ENCODE peak calls at places on chromosomes 3 and 15, in nine cellular contexts. One of them, this sample, is unnamed.

GRCh38 chr3:83003917-83004316 is 1242.5 kb upstream of the GBE1 start:
- DNase-seq in psoas muscle: no peak
- DNase-seq in colonic mucosa: no peak
- DNase-seq in lower lobe of right lung: no peak
- DNase-seq in A549: no peak
- DNase-seq in tibial artery: no peak
- DNase-seq in stomach: no peak
- DNase-seq in lung: no peak
- DNase-seq in neural progenitor cell: peak; percentile 14
- DNase-seq in this sample: no peak

GRCh38 chr3:53075743-53076140 is 29.9 kb upstream of the SFMBT1 start:
- DNase-seq in psoas muscle: no peak
- DNase-seq in colonic mucosa: no peak
- DNase-seq in lower lobe of right lung: no peak
- DNase-seq in A549: no peak
- DNase-seq in tibial artery: peak; percentile 47
- DNase-seq in stomach: no peak
- DNase-seq in lung: no peak
- DNase-seq in neural progenitor cell: no peak
- DNase-seq in this sample: no peak

GRCh38 chr3:50267280-50267913 is 1.6 kb upstream of the SEMA3B start:
- DNase-seq in psoas muscle: peak; percentile 85
- DNase-seq in colonic mucosa: peak; percentile 81
- DNase-seq in lower lobe of right lung: peak; percentile 80
- DNase-seq in A549: no peak
- DNase-seq in tibial artery: peak; percentile 88
- DNase-seq in stomach: peak; percentile 87
- DNase-seq in lung: peak; percentile 76
- DNase-seq in neural progenitor cell: peak; percentile 52
- DNase-seq in this sample: no peak

GRCh38 chr3:72444642-72445223 is 403.5 kb downstream of the SHQ1 start:
- DNase-seq in psoas muscle: no peak
- DNase-seq in colonic mucosa: no peak
- DNase-seq in lower lobe of right lung: no peak
- DNase-seq in A549: no peak
- DNase-seq in tibial artery: no peak
- DNase-seq in stomach: no peak
- DNase-seq in lung: no peak
- DNase-seq in neural progenitor cell: no peak
- DNase-seq in this sample: no peak

GRCh38 chr3:183975981-183976662 is 41.6 kb downstream of the ABCC5 start:
- DNase-seq in psoas muscle: no peak
- DNase-seq in colonic mucosa: no peak
- DNase-seq in lower lobe of right lung: no peak
- DNase-seq in A549: peak; percentile 7
- DNase-seq in tibial artery: no peak
- DNase-seq in stomach: no peak
- DNase-seq in lung: no peak
- DNase-seq in neural progenitor cell: no peak
- DNase-seq in this sample: no peak

GRCh38 chr3:112471926-112472325 is 27.3 kb downstream of the BTLA start:
- DNase-seq in psoas muscle: no peak
- DNase-seq in colonic mucosa: no peak
- DNase-seq in lower lobe of right lung: no peak
- DNase-seq in A549: no peak
- DNase-seq in tibial artery: no peak
- DNase-seq in stomach: no peak
- DNase-seq in lung: no peak
- DNase-seq in neural progenitor cell: no peak
- DNase-seq in this sample: no peak

GRCh38 chr3:59884409-59884808 is 834.6 kb upstream of the CFAP20DC start:
- DNase-seq in psoas muscle: no peak
- DNase-seq in colonic mucosa: no peak
- DNase-seq in lower lobe of right lung: no peak
- DNase-seq in A549: no peak
- DNase-seq in tibial artery: no peak
- DNase-seq in stomach: no peak
- DNase-seq in lung: no peak
- DNase-seq in neural progenitor cell: no peak
- DNase-seq in this sample: no peak

GRCh38 chr3:76024640-76025039 is 239.3 kb upstream of the ZNF717 start:
- DNase-seq in psoas muscle: no peak
- DNase-seq in colonic mucosa: no peak
- DNase-seq in lower lobe of right lung: no peak
- DNase-seq in A549: peak; percentile 5
- DNase-seq in tibial artery: no peak
- DNase-seq in stomach: no peak
- DNase-seq in lung: no peak
- DNase-seq in neural progenitor cell: peak; percentile 36
- DNase-seq in this sample: no peak

GRCh38 chr3:22700876-22701275 is 502.3 kb upstream of the UBE2E2 start:
- DNase-seq in psoas muscle: no peak
- DNase-seq in colonic mucosa: no peak
- DNase-seq in lower lobe of right lung: no peak
- DNase-seq in A549: no peak
- DNase-seq in tibial artery: no peak
- DNase-seq in stomach: no peak
- DNase-seq in lung: no peak
- DNase-seq in neural progenitor cell: no peak
- DNase-seq in this sample: no peak

GRCh38 chr3:22704571-22705354 is 498.4 kb upstream of the UBE2E2 start:
- DNase-seq in psoas muscle: no peak
- DNase-seq in colonic mucosa: no peak
- DNase-seq in lower lobe of right lung: no peak
- DNase-seq in A549: no peak
- DNase-seq in tibial artery: no peak
- DNase-seq in stomach: no peak
- DNase-seq in lung: no peak
- DNase-seq in neural progenitor cell: peak; percentile 32
- DNase-seq in this sample: no peak
- TF ChIP-seq CTCF in psoas muscle: no peak
- TF ChIP-seq CTCF in colonic mucosa: no peak
- TF ChIP-seq CTCF in lower lobe of right lung: no peak
- TF ChIP-seq CTCF in A549: no peak
- TF ChIP-seq CTCF in tibial artery: no peak
- TF ChIP-seq CTCF in stomach: no peak
- TF ChIP-seq CTCF in lung: no peak
- TF ChIP-seq CTCF in neural progenitor cell: peak; percentile 22
- TF ChIP-seq CTCF in this sample: no peak

DNA sequence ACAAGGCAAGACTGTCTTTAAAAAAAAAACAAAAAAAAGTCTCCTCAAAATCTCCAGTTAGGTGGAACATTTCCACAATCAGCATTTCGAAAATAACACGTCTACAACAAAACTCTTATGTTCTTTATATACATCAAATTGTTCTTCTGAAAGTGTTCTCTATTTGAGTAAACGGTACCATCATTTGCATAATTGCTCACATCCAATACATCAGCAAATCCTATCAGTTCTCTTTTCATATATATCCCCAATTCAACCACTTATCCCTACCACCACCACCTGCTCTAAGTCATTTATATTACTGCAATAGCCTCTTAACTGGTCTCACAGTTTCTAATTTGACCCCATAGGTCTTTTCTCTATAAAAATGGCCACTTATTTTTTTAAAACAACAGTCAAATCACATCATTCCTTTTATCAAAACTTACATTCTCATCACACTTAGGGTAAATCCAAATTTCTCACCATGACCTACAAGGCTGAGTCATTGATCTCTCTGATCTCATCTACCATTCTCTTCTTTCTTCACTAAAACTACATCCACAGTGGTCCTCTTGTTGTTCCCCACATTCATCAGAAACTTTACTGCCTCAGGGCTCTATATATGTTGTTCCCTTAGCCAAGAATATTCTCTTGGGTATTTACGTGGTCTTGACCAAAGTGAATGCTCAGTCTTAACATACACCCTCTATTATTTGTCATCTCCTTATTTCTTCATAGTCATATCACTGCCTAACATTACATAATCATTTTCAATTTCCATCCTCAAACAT is 237.0 kb downstream of the SCAPER start:
- DNase-seq in psoas muscle: no peak
- DNase-seq in colonic mucosa: no peak
- DNase-seq in lower lobe of right lung: no peak
- DNase-seq in A549: no peak
- DNase-seq in tibial artery: no peak
- DNase-seq in stomach: no peak
- DNase-seq in lung: no peak
- DNase-seq in neural progenitor cell: no peak
- DNase-seq in this sample: no peak
- H3K4me1 ChIP-seq in psoas muscle: no peaks in the 10 kb centered on the region
- H3K4me1 ChIP-seq in colonic mucosa: no peaks in the 10 kb centered on the region
- H3K4me1 ChIP-seq in lower lobe of right lung: no peaks in the 10 kb centered on the region
- H3K4me1 ChIP-seq in A549: no peaks in the 10 kb centered on the region
- H3K4me1 ChIP-seq in tibial artery: no peaks in the 10 kb centered on the region
- H3K4me1 ChIP-seq in stomach: no peaks in the 10 kb centered on the region
- H3K4me1 ChIP-seq in lung: no peaks in the 10 kb centered on the region
- H3K4me1 ChIP-seq in neural progenitor cell: peaks cover 5% of the 10 kb centered on the region
- H3K4me1 ChIP-seq in this sample: no peaks in the 10 kb centered on the region

GRCh38 chr3:15241341-15241740 is 35.3 kb downstream of the CAPN7 start:
- DNase-seq in psoas muscle: peak; percentile 42
- DNase-seq in colonic mucosa: no peak
- DNase-seq in lower lobe of right lung: no peak
- DNase-seq in A549: peak; percentile 32
- DNase-seq in tibial artery: no peak
- DNase-seq in stomach: no peak
- DNase-seq in lung: no peak
- DNase-seq in neural progenitor cell: peak; percentile 45
- DNase-seq in this sample: peak; percentile 43
- TF ChIP-seq CTCF in psoas muscle: peak; percentile 22
- TF ChIP-seq CTCF in colonic mucosa: no peak
- TF ChIP-seq CTCF in lower lobe of right lung: peak; percentile 37
- TF ChIP-seq CTCF in A549: peak; percentile 23
- TF ChIP-seq CTCF in tibial artery: no peak
- TF ChIP-seq CTCF in stomach: no peak
- TF ChIP-seq CTCF in lung: no peak
- TF ChIP-seq CTCF in neural progenitor cell: peak; percentile 54
- TF ChIP-seq CTCF in this sample: no peak

DNA sequence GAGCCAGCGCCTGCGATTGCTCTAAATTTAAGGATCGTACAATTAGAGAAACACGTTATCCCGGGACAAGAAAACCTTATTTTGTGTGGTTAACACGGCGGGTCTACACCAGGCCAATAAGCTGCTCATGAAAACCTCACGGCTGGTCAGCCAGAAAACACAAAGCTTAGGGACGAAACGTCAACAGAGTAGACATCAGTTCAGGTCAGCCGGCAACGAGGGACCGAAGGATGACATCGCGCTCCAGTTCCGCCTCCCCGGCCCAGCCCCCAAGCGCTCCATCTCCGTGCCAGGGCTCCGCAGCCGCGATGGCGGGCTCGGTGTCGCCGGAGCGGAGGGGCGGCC is 456 bp downstream of the TM2D3 start:
- DNase-seq in psoas muscle: no peak
- DNase-seq in colonic mucosa: peak; percentile 67
- DNase-seq in lower lobe of right lung: no peak
- DNase-seq in A549: no peak
- DNase-seq in tibial artery: no peak
- DNase-seq in stomach: no peak
- DNase-seq in lung: no peak
- DNase-seq in neural progenitor cell: no peak
- DNase-seq in this sample: no peak
- H3K4me1 ChIP-seq in psoas muscle: peaks cover 31% of the 10 kb centered on the region
- H3K4me1 ChIP-seq in colonic mucosa: peaks cover 6% of the 10 kb centered on the region
- H3K4me1 ChIP-seq in lower lobe of right lung: peaks cover 35% of the 10 kb centered on the region
- H3K4me1 ChIP-seq in A549: peaks cover 19% of the 10 kb centered on the region
- H3K4me1 ChIP-seq in tibial artery: peaks cover 45% of the 10 kb centered on the region
- H3K4me1 ChIP-seq in stomach: peaks cover 52% of the 10 kb centered on the region
- H3K4me1 ChIP-seq in lung: peaks cover 9% of the 10 kb centered on the region
- H3K4me1 ChIP-seq in neural progenitor cell: peaks cover 11% of the 10 kb centered on the region
- H3K4me1 ChIP-seq in this sample: peaks cover 26% of the 10 kb centered on the region

GRCh38 chr3:46959169-46959515 is 17.4 kb downstream of the CCDC12 start:
- DNase-seq in psoas muscle: no peak
- DNase-seq in colonic mucosa: no peak
- DNase-seq in lower lobe of right lung: no peak
- DNase-seq in A549: no peak
- DNase-seq in tibial artery: no peak
- DNase-seq in stomach: no peak
- DNase-seq in lung: no peak
- DNase-seq in neural progenitor cell: no peak
- DNase-seq in this sample: no peak
- TF ChIP-seq CTCF in psoas muscle: no peak
- TF ChIP-seq CTCF in colonic mucosa: no peak
- TF ChIP-seq CTCF in lower lobe of right lung: no peak
- TF ChIP-seq CTCF in A549: no peak
- TF ChIP-seq CTCF in tibial artery: no peak
- TF ChIP-seq CTCF in stomach: no peak
- TF ChIP-seq CTCF in lung: no peak
- TF ChIP-seq CTCF in neural progenitor cell: no peak
- TF ChIP-seq CTCF in this sample: no peak